ENCODE peak calls at places on chromosomes 7 and 10, in eight cellular contexts. D is neuronal stem cell, A is endothelial cell of umbilical vein, B is NCI-H774, F is A549, J is M059J, V is K562, G is Caki2. K is an unnamed sample.

GRCh38 chr10:34698979-34699378 is 116.1 kb downstream of the PARD3 start:
- DNase-seq in D (no peak), A (peak; percentile 76), B (no peak), F (peak; percentile 63), J (peak; percentile 86), V (no peak), G (peak; percentile 84), K (no peak)

GRCh38 chr10:34031410-34031809 is 696.9 kb upstream of the NRP1 start:
- DNase-seq in D (no peak), A (no peak), B (no peak), F (no peak), J (peak; percentile 51), V (no peak), G (no peak), K (no peak)

GRCh38 chr10:91190388-91190870 is 30.0 kb upstream of the PCGF5 start:
- DNase-seq in D (no peak), A (no peak), B (no peak), F (no peak), J (peak; percentile 68), V (no peak), G (no peak), K (no peak)

GRCh38 chr10:124249196-124249595 is 155.8 kb upstream of the CHST15 start:
- DNase-seq in D (no peak), A (no peak), B (no peak), F (no peak), J (no peak), V (no peak), G (no peak), K (no peak)

GRCh38 chr7:94266278-94266677 is 128.4 kb upstream of the COL1A2 start:
- DNase-seq in D (no peak), A (no peak), B (no peak), F (no peak), J (no peak), V (no peak), G (no peak), K (no peak)

GRCh38 chr10:5948999-5949759 is 28.2 kb downstream of the IL15RA start:
- DNase-seq in D (peak; percentile 15), A (peak; percentile 82), B (peak; percentile 19), F (peak; percentile 73), J (peak; percentile 34), V (peak; percentile 65), G (no peak), K (no peak)

GRCh38 chr7:102146989-102147388 is 139.7 kb upstream of the SH2B2 start:
- DNase-seq in D (no peak), A (no peak), B (no peak), F (no peak), J (no peak), V (no peak), G (no peak), K (no peak)

GRCh38 chr7:40493609-40494041 is 358.8 kb downstream of the SUGCT start:
- DNase-seq in D (no peak), A (no peak), B (no peak), F (no peak), J (peak; percentile 22), V (no peak), G (no peak), K (no peak)

GRCh38 chr10:131722525-131723264 is 178.1 kb upstream of the PPP2R2D start:
- DNase-seq in D (no peak), A (no peak), B (no peak), F (no peak), J (no peak), V (no peak), G (no peak), K (no peak)

GRCh38 chr7:36280840-36281812 is 108.5 kb upstream of the ANLN start:
- DNase-seq in D (no peak), A (peak; percentile 49), B (peak; percentile 35), F (peak; percentile 85), J (peak; percentile 88), V (no peak), G (peak; percentile 80), K (no peak)

GRCh38 chr7:40223451-40224112 is 88.8 kb downstream of the SUGCT start:
- DNase-seq in D (no peak), A (no peak), B (no peak), F (no peak), J (no peak), V (no peak), G (no peak), K (no peak)

GRCh38 chr10:46019170-46019528 is 11.3 kb downstream of the NCOA4 start:
- DNase-seq in D (no peak), A (peak; percentile 13), B (no peak), F (no peak), J (no peak), V (no peak), G (peak; percentile 29), K (no peak)

GRCh38 chr10:123559066-123559822 is 106.9 kb upstream of the GPR26 start:
- DNase-seq in D (peak; percentile 65), A (peak; percentile 56), B (peak; percentile 21), F (peak; percentile 88), J (peak; percentile 56), V (peak; percentile 77), G (peak; percentile 29), K (peak; percentile 49)

GRCh38 chr7:117777335-117778150 is 95.7 kb downstream of the CTTNBP2 start:
- DNase-seq in D (no peak), A (no peak), B (no peak), F (no peak), J (no peak), V (no peak), G (peak; percentile 96), K (no peak)

GRCh38 chr10:113454341-113455061 is 98.4 kb upstream of the HABP2 start:
- DNase-seq in D (peak; percentile 38), A (peak; percentile 36), B (no peak), F (peak; percentile 65), J (no peak), V (peak; percentile 36), G (peak; percentile 11), K (no peak)

GRCh38 chr7:65980478-65981250 is 1.3 kb downstream of the GUSB start:
- DNase-seq in D (no peak), A (peak; percentile 16), B (no peak), F (no peak), J (peak; percentile 46), V (peak; percentile 56), G (peak; percentile 80), K (peak; percentile 28)

GRCh38 chr7:34191766-34192550 is 286.6 kb downstream of the BMPER start:
- DNase-seq in D (peak; percentile 62), A (no peak), B (no peak), F (no peak), J (no peak), V (no peak), G (no peak), K (no peak)

GRCh38 chr10:75080554-75080953 is 30.9 kb upstream of the SAMD8 start:
- DNase-seq in D (no peak), A (no peak), B (no peak), F (no peak), J (no peak), V (no peak), G (no peak), K (no peak)

GRCh38 chr10:10725196-10725595 is 292.5 kb upstream of the CELF2 start:
- DNase-seq in D (no peak), A (no peak), B (no peak), F (no peak), J (no peak), V (no peak), G (no peak), K (no peak)

GRCh38 chr10:7787150-7787856 is 490 bp downstream of the KIN start:
- DNase-seq in D (no peak), A (peak; percentile 23), B (no peak), F (peak; percentile 33), J (peak; percentile 18), V (no peak), G (no peak), K (peak; percentile 4)

GRCh38 chr10:48792687-48793096 is 108.0 kb downstream of the WDFY4 start:
- DNase-seq in D (no peak), A (no peak), B (no peak), F (no peak), J (peak; percentile 90), V (no peak), G (no peak), K (no peak)

GRCh38 chr7:81447351-81447952 is 322.4 kb downstream of the HGF start:
- DNase-seq in D (no peak), A (peak; percentile 14), B (no peak), F (peak; percentile 21), J (peak; percentile 72), V (no peak), G (peak; percentile 45), K (no peak)

GRCh38 chr7:36607206-36607515 is 117.1 kb downstream of the AOAH start:
- DNase-seq in D (no peak), A (no peak), B (no peak), F (no peak), J (no peak), V (no peak), G (no peak), K (no peak)

GRCh38 chr10:58412502-58412961 is 27.3 kb downstream of the TFAM start:
- DNase-seq in D (no peak), A (no peak), B (no peak), F (peak; percentile 40), J (peak; percentile 94), V (no peak), G (peak; percentile 95), K (no peak)

K was measured in naive thymus-derived CD4-positive, alpha-beta T cell.